ENCODE peak calls at places on chromosomes 4 and X, in five cellular contexts. Y is left lung, H is heart left ventricle, J is brain microvascular endothelial cell, M is Peyer's patch. N is an unnamed sample.

GRCh38 chrX:16552546-16552945 is 97.4 kb upstream of the S100G start:
- DNase-seq in Y (no peak), H (no peak), J (no peak), M (no peak), N (no peak)

GRCh38 chrX:118726887-118727685 is at the start of gene IL13RA1:
- DNase-seq in Y (peak), H (peak), J (peak), M (peak), N (peak)

GRCh38 chr4:181308476-181309170 is 934.6 kb upstream of the TENM3 start:
- DNase-seq in Y (no peak), H (no peak), J (no peak), M (no peak), N (no peak)

GRCh38 chr4:30719363-30720020 is 677 bp upstream of the PCDH7 start:
- DNase-seq in Y (peak), H (peak), J (peak), M (peak), N (no peak)

GRCh38 chr4:56844817-56845580 is 23.5 kb upstream of the SPINK2 start:
- DNase-seq in Y (no peak), H (no peak), J (no peak), M (no peak), N (no peak)

GRCh38 chr4:158630893-158631292 is 40.8 kb downstream of the C4orf46 start:
- DNase-seq in Y (no peak), H (no peak), J (peak), M (no peak), N (no peak)

GRCh38 chr4:17510582-17510981 is 1.3 kb downstream of the QDPR start:
- DNase-seq in Y (no peak), H (no peak), J (no peak), M (no peak), N (no peak)

GRCh38 chr4:76896731-76897521 is 1.0 kb downstream of the SOWAHB start:
- DNase-seq in Y (peak), H (no peak), J (no peak), M (peak), N (peak)

GRCh38 chr4:76007089-76007559 is at the start of gene CXCL9:
- DNase-seq in Y (no peak), H (no peak), J (no peak), M (no peak), N (no peak)

GRCh38 chr4:67106846-67107467 is 438.3 kb downstream of the CENPC start:
- DNase-seq in Y (no peak), H (no peak), J (no peak), M (no peak), N (no peak)

GRCh38 chrX:31934842-31935241 is 863.0 kb upstream of the FTHL17 start:
- DNase-seq in Y (no peak), H (no peak), J (no peak), M (no peak), N (no peak)

DNA sequence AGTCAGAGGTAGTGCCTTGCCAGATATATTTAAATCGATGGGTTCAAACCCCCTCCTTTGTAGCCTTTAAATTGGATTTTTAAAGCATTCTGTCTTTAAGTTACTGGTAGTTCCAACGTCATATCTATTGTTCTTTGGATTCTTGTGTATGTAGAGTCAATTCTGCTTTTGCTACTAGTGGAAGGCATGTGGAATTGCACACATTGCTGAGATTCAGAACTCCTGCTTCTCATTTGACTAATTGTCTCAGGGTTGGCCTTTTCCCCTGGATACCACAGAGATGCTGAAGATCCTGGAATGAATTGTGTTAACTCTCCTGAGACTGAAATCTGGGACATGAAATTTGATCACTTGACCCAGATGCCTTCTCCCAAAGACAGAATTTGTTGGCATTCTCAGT is 328.3 kb upstream of the RPS6KA3 start:
- DNase-seq in Y (no peak), H (no peak), J (no peak), M (no peak), N (no peak)
- TF ChIP-seq CTCF in Y (no peak), H (no peak), J (peak), M (no peak), N (no peak)

GRCh38 chr4:152779513-152780266 is at the start of the genes ARFIP1 and TIGD4:
- DNase-seq in Y (peak), H (peak), J (peak), M (peak), N (peak)
- TF ChIP-seq CTCF in Y (no peak), H (peak), J (peak), M (peak), N (no peak)

DNA sequence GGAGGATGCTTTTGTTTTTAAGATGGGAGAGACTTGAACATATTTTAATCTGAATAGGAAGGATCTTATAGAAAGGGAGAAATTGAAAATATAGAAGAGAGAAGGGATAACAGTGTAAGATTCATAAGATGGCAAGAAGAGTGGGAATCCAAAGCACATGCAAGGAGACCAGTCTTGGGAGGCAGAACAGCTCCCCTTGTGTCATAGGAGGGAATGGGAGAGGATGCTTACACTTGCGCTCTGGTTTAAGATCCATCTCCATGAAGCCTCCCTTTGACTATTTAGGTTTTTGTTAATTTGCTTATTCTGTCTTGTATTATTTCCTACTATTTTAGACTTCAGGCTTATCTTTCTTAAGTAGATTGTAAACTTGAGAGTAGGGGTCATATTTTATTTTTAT is 42.7 kb downstream of the KIF4A start:
- DNase-seq in Y (no peak), H (no peak), J (no peak), M (no peak), N (no peak)
- TF ChIP-seq CTCF in Y (no peak), H (no peak), J (peak), M (no peak), N (no peak)

GRCh38 chrX:82230013-82230412 is 1028.1 kb downstream of the SH3BGRL start:
- DNase-seq in Y (no peak), H (no peak), J (no peak), M (no peak), N (no peak)
- TF ChIP-seq CTCF in Y (no peak), H (no peak), J (no peak), M (no peak), N (no peak)

DNA sequence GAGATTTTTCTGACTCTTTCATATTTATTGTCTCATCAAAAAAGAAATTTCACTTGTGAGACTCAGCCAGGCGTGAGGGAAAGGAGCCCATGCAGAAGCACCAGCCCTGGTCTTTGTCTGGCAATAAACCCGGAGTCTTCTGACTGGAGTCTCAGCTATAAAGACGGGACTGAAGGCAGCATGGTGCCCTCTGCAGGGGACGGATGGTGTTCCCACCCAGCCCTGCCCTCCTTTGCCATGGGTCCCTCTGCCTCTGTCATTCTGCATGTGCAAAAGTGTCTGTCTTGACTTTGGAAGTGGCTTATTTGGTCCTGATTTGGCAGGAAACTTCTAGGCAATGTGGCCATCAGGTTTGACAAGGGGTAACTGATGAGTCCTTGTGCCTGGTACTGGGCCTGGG is 14.3 kb downstream of the ZNF185 start:
- DNase-seq in Y (no peak), H (peak), J (no peak), M (no peak), N (no peak)
- TF ChIP-seq CTCF in Y (no peak), H (no peak), J (peak), M (no peak), N (no peak)

GRCh38 chr4:184806246-184806550 is 19.6 kb downstream of the ACSL1 start:
- DNase-seq in Y (no peak), H (no peak), J (no peak), M (no peak), N (no peak)
- TF ChIP-seq CTCF in Y (no peak), H (no peak), J (no peak), M (no peak), N (no peak)

GRCh38 chrX:115348440-115349225 is 59.1 kb downstream of the LUZP4 start:
- DNase-seq in Y (no peak), H (no peak), J (no peak), M (no peak), N (no peak)
- TF ChIP-seq CTCF in Y (no peak), H (no peak), J (no peak), M (no peak), N (no peak)